ENCODE peak calls at places on chromosomes 6 and 20, in seven cellular contexts. I, X, G, Y, Z, R and Q are unnamed samples.

GRCh38 chr6:143006787-143007186 is 53.9 kb upstream of the AIG1 start:
- DNase-seq in I (no peak), X (no peak), G (no peak), Y (no peak), Z (no peak), R (no peak), Q (no peak)

GRCh38 chr6:38720295-38720694 is 5.2 kb downstream of the DNAH8 start:
- DNase-seq in I (no peak), X (no peak), G (no peak), Y (no peak), Z (no peak), R (no peak), Q (no peak)

GRCh38 chr6:31304683-31305082 is 32.8 kb upstream of the HLA-C start:
- DNase-seq in I (no peak), X (no peak), G (no peak), Y (no peak), Z (no peak), R (no peak), Q (no peak)

GRCh38 chr6:157714153-157714490 is 108.9 kb upstream of the SNX9 start:
- DNase-seq in I (no peak), X (no peak), G (no peak), Y (no peak), Z (no peak), R (no peak), Q (no peak)

GRCh38 chr6:15079288-15079817 is 166.5 kb upstream of the JARID2 start:
- DNase-seq in I (no peak), X (no peak), G (no peak), Y (no peak), Z (no peak), R (no peak), Q (no peak)

GRCh38 chr6:69090132-69090531 is 455.1 kb downstream of the ADGRB3 start:
- DNase-seq in I (no peak), X (no peak), G (no peak), Y (no peak), Z (no peak), R (no peak), Q (no peak)

GRCh38 chr6:106066984-106067383 is 19.2 kb upstream of the PRDM1 start:
- DNase-seq in I (no peak), X (no peak), G (no peak), Y (no peak), Z (no peak), R (no peak), Q (no peak)

GRCh38 chr20:49825521-49826033 is 12.9 kb downstream of the SLC9A8 start:
- DNase-seq in I (no peak), X (no peak), G (no peak), Y (no peak), Z (no peak), R (no peak), Q (no peak)

GRCh38 chr6:89984926-89985743 is 90.9 kb downstream of the GJA10 start:
- DNase-seq in I (no peak), X (no peak), G (peak; percentile 27), Y (no peak), Z (no peak), R (peak; percentile 72), Q (no peak)

GRCh38 chr6:81856872-81857271 is 104.4 kb upstream of the TENT5A start:
- DNase-seq in I (no peak), X (no peak), G (no peak), Y (no peak), Z (no peak), R (no peak), Q (no peak)

GRCh38 chr20:58759947-58760346 is 67.3 kb downstream of the NPEPL1 start:
- DNase-seq in I (no peak), X (peak; percentile 10), G (no peak), Y (no peak), Z (no peak), R (no peak), Q (no peak)

GRCh38 chr6:35248300-35248699 is 11.2 kb upstream of the ZNF76 start:
- DNase-seq in I (no peak), X (no peak), G (no peak), Y (no peak), Z (no peak), R (no peak), Q (no peak)

GRCh38 chr20:36493013-36493800 is 48.1 kb upstream of the MYL9 start:
- DNase-seq in I (no peak), X (no peak), G (peak; percentile 27), Y (peak; percentile 26), Z (no peak), R (no peak), Q (no peak)

DNA sequence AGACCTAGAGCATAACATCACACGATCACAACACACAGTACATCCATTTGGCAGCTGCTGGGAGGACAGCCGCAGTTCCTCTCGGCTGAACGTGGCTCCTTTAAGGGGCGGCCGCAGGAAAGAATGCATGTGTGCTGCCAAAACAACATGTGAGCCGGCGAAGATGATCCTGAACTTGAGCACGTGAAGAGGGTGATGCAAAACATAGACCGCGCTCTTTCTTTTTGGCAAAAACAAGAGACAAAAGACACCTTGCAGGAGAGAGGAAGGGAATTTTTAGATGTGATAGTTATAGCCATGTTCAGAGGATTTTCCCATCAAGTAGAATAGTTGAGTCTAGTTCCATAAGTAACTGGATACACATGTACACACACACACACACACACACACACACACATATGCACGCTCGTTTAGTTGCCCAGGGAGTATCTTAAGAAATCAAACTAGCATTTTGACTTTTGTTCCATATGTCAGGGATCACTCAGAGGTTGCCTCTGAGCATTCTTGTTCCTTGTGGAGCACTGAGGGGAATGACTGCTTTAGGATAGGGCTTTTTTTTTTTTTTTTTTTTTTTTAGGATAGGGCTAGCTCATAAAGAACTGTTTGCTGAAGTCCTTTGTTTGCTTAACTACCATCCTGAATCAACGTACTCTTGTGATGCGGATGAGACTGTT is 21.7 kb upstream of the RANBP9 start:
- DNase-seq in I (peak; percentile 58), X (peak; percentile 44), G (no peak), Y (peak; percentile 66), Z (no peak), R (peak; percentile 98), Q (peak; percentile 88)
- TF ChIP-seq EP300 in I (peak; percentile 58), X (no peak), G (no peak), Y (no peak), Z (no peak), R (peak; percentile 88), Q (no peak)

GRCh38 chr6:129621252-129621651 is 88.7 kb downstream of the ARHGAP18 start:
- DNase-seq in I (no peak), X (peak; percentile 34), G (no peak), Y (peak; percentile 24), Z (no peak), R (no peak), Q (no peak)
- TF ChIP-seq CTCF in I (no peak), X (no peak), G (peak; percentile 54), Y (peak; percentile 29), Z (no peak), R (no peak), Q (no peak)

DNA sequence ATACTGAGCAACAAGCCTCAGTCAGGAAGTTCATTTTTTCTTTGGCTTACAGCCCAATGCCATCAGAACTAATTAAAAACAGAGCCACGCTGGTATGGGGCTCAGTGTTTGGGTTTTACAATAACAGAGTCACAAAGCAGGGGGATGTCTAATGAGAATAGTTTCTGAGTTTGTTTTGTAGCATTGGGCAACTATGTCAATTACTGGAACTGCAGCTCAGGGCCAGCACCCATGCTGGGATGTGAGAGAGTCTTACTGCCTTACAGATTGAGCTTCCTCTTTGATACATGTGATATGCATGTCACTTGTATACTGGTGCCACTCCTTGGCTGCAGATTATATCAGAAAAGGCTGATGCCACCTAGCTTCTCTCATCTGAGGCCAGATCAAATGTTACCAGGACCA is 117.6 kb downstream of the TFAP2B start:
- DNase-seq in I (no peak), X (no peak), G (no peak), Y (no peak), Z (no peak), R (no peak), Q (no peak)
- TF ChIP-seq EP300 in I (no peak), X (no peak), G (no peak), Y (no peak), Z (no peak), R (no peak), Q (no peak)

GRCh38 chr6:42783876-42784738 is 2.3 kb downstream of the BICRAL start:
- DNase-seq in I (no peak), X (no peak), G (peak; percentile 10), Y (no peak), Z (no peak), R (no peak), Q (no peak)
- TF ChIP-seq CTCF in I (no peak), X (no peak), G (no peak), Y (no peak), Z (no peak), R (no peak), Q (no peak)

DNA sequence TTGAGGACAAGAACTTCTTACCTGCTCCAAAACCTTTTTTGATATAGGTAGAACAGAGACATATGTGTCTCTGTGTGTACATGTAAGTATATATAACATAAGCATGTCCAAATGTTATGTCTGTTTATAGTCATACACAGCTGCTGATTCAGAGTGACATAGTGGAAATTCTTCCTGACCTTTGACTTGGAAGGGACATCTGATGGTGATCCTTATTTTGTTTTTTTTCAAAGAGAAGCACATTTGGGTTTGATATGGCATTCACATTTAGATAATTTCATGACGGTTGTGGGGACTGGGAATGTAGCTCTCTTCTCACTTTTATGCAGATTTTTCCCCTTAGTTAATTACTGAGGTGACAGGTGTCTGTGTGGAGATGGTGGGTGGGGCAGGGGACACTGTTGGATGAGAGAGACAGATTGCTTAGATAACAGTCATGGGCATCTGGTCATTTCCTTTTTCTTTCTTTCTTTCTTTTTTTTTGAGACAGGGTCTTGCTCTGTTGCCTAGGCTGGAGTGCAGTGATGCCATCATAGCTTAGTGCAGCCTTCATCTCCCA is 39.0 kb downstream of the FARS2 start:
- DNase-seq in I (no peak), X (no peak), G (no peak), Y (no peak), Z (no peak), R (no peak), Q (no peak)
- TF ChIP-seq EP300 in I (no peak), X (no peak), G (peak; percentile 15), Y (no peak), Z (no peak), R (no peak), Q (no peak)